ENCODE peak calls at places on chromosomes 7 and 10, in four cellular contexts. Z is CD8-positive, alpha-beta T cell; U is hepatocyte; V is MM.1S. O is an unnamed sample.

GRCh38 chr10:100433253-100434240 is 29.3 kb upstream of the WNT8B start:
- DNase-seq in V (peak; percentile 94), Z (peak; percentile 90), U (peak; percentile 96), O (peak; percentile 92)

GRCh38 chr10:3398825-3399646 is 226.5 kb upstream of the PITRM1 start:
- DNase-seq in U (no peak), V (no peak), Z (no peak), O (peak; percentile 28)

GRCh38 chr10:35611750-35612149 is 6.6 kb downstream of the GJD4 start:
- DNase-seq in U (no peak), Z (no peak), V (no peak), O (no peak)

GRCh38 chr10:87092861-87093460 is 1.7 kb downstream of the GLUD1 start:
- DNase-seq in U (peak; percentile 74), Z (no peak), V (peak; percentile 82), O (peak; percentile 52)

GRCh38 chr7:1192171-1192676 is 32.2 kb upstream of the ZFAND2A start:
- DNase-seq in U (no peak), V (no peak), Z (no peak), O (peak; percentile 82)

GRCh38 chr10:106278385-106278784 is 886.1 kb downstream of the SORCS1 start:
- DNase-seq in V (no peak), U (peak; percentile 11), Z (no peak), O (no peak)

GRCh38 chr10:106043833-106044232 is 1120.7 kb downstream of the SORCS1 start:
- DNase-seq in Z (no peak), U (peak; percentile 12), V (no peak), O (peak; percentile 69)

GRCh38 chr10:36766921-36767320 is 358.5 kb upstream of the ANKRD30A start:
- DNase-seq in U (no peak), Z (no peak), V (no peak), O (no peak)

GRCh38 chr7:14197280-14197679 is 207.8 kb upstream of the ETV1 start:
- DNase-seq in Z (no peak), V (no peak), U (peak; percentile 9), O (peak; percentile 69)
- H3K4me3 ChIP-seq in Z (no peak overlapping the region), V (no peak overlapping the region), U (no peak overlapping the region), O (no peak overlapping the region)

GRCh38 chr7:149752646-149753045 is 20.7 kb downstream of the ZNF467 start:
- DNase-seq in Z (no peak), V (no peak), U (no peak), O (no peak)

GRCh38 chr7:149750122-149750845 is 23.1 kb downstream of the ZNF467 start:
- DNase-seq in V (no peak), Z (no peak), U (no peak), O (no peak)

GRCh38 chr7:149748223-149748874 is 25.0 kb downstream of the ZNF467 start:
- DNase-seq in Z (no peak), V (no peak), U (peak; percentile 48), O (no peak)

GRCh38 chr7:149751058-149751775 is 22.2 kb downstream of the ZNF467 start:
- DNase-seq in U (no peak), Z (no peak), V (no peak), O (no peak)

DNA sequence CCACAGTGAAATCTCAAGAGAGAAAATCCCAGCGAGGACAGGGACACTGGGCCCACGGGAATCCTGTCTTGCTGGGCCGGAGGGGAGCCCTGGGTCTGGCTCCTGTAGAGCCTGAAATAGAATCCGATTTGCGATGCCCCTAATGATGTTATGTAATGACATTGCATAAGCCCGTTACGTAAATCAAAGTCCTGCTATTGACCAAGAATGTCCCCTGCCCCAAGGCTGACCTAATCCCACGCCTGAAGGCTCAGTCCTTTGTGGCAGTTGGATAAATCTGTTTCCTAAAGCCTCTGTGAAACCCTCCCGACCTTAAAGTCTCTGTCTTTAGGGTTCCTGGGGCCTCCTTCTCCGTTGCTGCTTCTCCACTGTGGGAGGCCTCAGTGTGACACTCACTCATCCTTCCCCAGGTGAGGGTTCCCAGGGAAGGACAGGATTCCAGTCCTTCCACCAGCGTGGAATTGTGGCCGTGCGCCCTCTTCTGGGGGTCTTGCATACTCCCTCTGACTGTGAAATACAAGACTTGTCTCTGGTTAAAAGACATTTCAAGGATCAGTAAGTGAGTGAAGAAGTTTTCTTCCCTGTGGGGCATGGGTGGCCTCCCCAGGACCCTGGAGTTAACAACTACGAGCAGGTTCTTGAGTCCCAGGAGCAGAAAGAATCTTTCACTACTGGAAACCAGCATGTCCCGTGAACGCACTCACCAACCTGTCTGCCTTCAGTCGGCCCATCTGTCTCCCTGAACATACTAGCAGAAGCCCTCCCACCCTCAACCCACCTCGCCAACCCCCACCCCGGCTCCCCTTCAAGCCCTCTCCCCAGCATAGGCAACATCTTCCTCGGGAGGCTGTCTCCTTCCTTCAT is 19.8 kb downstream of the ZNF467 start:
- DNase-seq in V (no peak), U (peak; percentile 72), Z (no peak), O (peak; percentile 36)
- TF ChIP-seq CTCF in V (peak; percentile 75), U (peak; percentile 69), Z (no peak), O (peak; percentile 70)

DNA sequence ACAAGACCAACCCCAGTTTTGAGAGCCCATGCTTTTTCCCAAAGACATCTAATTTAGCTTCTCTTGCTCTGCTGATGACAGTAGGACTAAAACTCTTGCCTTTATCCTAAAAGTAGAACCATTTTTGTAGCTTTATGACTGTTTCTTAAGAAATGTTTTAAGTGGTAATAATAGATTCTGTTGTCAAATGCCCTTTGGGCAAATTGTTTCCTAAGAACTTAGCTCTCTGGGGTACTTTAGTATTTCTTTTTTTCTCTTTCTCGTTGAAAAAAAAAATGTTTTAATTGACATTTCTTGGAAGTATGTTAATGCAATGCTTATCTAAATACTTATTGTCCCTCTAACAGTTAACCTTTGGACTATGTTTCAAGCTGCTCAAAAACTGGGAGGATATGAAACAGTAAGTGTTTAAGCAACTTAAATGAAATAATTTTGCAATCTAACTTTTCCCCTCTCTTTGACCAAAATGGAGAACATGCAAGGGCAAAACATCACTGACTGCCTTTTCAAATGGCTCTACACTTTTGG is 157.5 kb downstream of the ARID5B start:
- DNase-seq in U (no peak), V (no peak), Z (no peak), O (no peak)
- H3K4me3 ChIP-seq in U (no peak overlapping the region), V (no peak overlapping the region), Z (no peak overlapping the region), O (no peak overlapping the region)

GRCh38 chr10:79179404-79180309 is 110.9 kb downstream of the ZMIZ1 start:
- DNase-seq in Z (no peak), U (peak; percentile 61), V (no peak), O (no peak)
- TF ChIP-seq CTCF in Z (no peak), U (no peak), V (no peak), O (no peak)

DNA sequence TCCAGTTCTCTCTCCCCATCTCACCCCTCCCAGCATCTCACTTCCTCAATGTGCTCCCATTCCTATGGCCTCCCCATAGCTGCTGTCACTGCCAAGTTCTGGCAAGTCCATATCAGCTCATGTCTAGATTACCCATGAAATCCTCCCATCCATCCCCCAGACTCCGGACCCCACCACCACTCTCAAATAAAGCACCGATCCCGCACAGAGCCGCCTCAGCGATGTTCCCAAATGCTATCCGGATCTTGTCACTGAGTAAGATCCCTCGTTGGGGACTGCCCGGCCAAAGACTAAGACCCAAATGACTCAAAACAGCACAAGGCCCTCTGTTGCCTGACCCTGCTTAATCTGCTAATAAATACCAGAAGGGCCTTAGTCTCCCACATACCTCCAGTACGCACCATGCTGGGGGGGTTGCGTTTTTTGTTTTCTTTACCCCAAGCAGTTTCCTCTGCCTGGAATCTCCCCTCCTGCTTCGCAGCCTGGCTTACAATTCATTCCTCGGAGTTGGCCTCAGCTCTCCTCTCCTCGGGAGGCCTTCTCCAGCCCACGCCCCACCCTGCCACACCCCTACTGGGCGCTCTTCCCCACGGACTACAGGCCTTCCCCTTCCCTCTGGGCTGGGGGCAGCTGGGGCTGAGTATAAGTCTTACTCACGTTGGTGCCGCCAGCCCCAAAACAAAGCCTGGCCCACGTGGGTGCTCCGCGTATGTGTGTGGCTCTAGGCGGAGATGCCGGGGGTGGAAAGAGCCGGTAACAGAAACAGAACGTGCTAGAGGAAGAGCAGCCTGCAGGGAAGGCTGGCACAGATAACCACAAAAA is 1.8 kb upstream of the DUSP5 start:
- DNase-seq in U (peak; percentile 62), Z (no peak), V (no peak), O (peak; percentile 97)
- H3K4me3 ChIP-seq in U (no peak overlapping the region), Z (no peak overlapping the region), V (peak overlapping the region; percentile 90), O (peak overlapping the region; percentile 90)

O was measured in fibroblast of mammary gland.